ENCODE peak calls at places on chromosome 17, in four cellular contexts. Q is cardiac muscle cell, V is Peyer's patch, U is bronchial epithelial cell. Y is an unnamed sample.

GRCh38 chr17:45190503-45191282 is 29.0 kb downstream of the HEXIM2 start:
- DNase-seq in Q (no peak), V (no peak), U (no peak), Y (no peak)

GRCh38 chr17:50564916-50565315 is 4.4 kb downstream of the CACNA1G start:
- DNase-seq in Q (peak), V (peak), U (no peak), Y (peak)

GRCh38 chr17:45438931-45439610 is 6.4 kb upstream of the ARHGAP27 start:
- DNase-seq in Q (no peak), V (no peak), U (peak), Y (peak)

GRCh38 chr17:29836643-29837042 is 93.4 kb downstream of the SSH2 start:
- DNase-seq in Q (peak), V (no peak), U (no peak), Y (no peak)

GRCh38 chr17:67020293-67020766 is 24.0 kb upstream of the CACNG1 start:
- DNase-seq in Q (no peak), V (no peak), U (no peak), Y (no peak)

GRCh38 chr17:50604470-50604869 is 30.2 kb upstream of the ABCC3 start:
- DNase-seq in Q (peak), V (no peak), U (no peak), Y (no peak)

GRCh38 chr17:30290696-30291570 is 811 bp downstream of the BLMH start:
- DNase-seq in Q (peak), V (peak), U (peak), Y (peak)

GRCh38 chr17:29572691-29573557 is 4.4 kb downstream of the TP53I13 start:
- DNase-seq in Q (peak), V (peak), U (no peak), Y (no peak)

GRCh38 chr17:32323784-32324590 is 18.0 kb downstream of the C17orf75 start:
- DNase-seq in Q (no peak), V (peak), U (peak), Y (peak)

GRCh38 chr17:42135664-42136653 is 13.4 kb downstream of the HSPB9 start:
- DNase-seq in Q (peak), V (peak), U (peak), Y (peak)

GRCh38 chr17:6548578-6549330 is 7.6 kb downstream of the PITPNM3 start:
- DNase-seq in Q (no peak), V (no peak), U (peak), Y (peak)

GRCh38 chr17:305090-305976 is 47.3 kb downstream of the RPH3AL start:
- DNase-seq in Q (no peak), V (no peak), U (no peak), Y (no peak)

GRCh38 chr17:40582328-40582901 is 17.1 kb upstream of the CCR7 start:
- DNase-seq in Q (no peak), V (peak), U (peak), Y (peak)

GRCh38 chr17:74766413-74766812 is 9.7 kb downstream of the NAT9 start:
- DNase-seq in Q (no peak), V (no peak), U (no peak), Y (no peak)

GRCh38 chr17:60747069-60747808 is 69.6 kb downstream of the BCAS3 start:
- DNase-seq in Q (no peak), V (no peak), U (no peak), Y (no peak)

GRCh38 chr17:48002208-48002919 is 31.5 kb downstream of the CDK5RAP3 start:
- DNase-seq in Q (peak), V (no peak), U (peak), Y (peak)

GRCh38 chr17:20825539-20825938 is 217.3 kb downstream of the USP22 start:
- DNase-seq in Q (no peak), V (no peak), U (no peak), Y (no peak)

GRCh38 chr17:58484600-58484999 is 3.6 kb downstream of the HSF5 start:
- DNase-seq in Q (no peak), V (no peak), U (no peak), Y (no peak)
- H3K4me3 ChIP-seq in Q (no peak), V (no peak), U (no peak), Y (no peak)

GRCh38 chr17:14428640-14429029 is 127.8 kb downstream of the HS3ST3B1 start:
- DNase-seq in Q (no peak), V (peak), U (no peak), Y (no peak)
- TF ChIP-seq CTCF in Q (no peak), V (no peak), U (no peak), Y (no peak)

GRCh38 chr17:58336456-58337094 is 8.0 kb upstream of the TSPOAP1 start:
- DNase-seq in Q (peak), V (no peak), U (peak), Y (peak)

GRCh38 chr17:58335779-58336455 is 7.3 kb upstream of the TSPOAP1 start:
- DNase-seq in Q (no peak), V (peak), U (no peak), Y (no peak)

GRCh38 chr17:58334661-58335060 is 6.1 kb upstream of the TSPOAP1 start:
- DNase-seq in Q (no peak), V (no peak), U (no peak), Y (no peak)

GRCh38 chr17:58333396-58334207 is 5.0 kb upstream of the TSPOAP1 start:
- DNase-seq in Q (no peak), V (no peak), U (no peak), Y (no peak)

GRCh38 chr17:58335061-58335731 is 6.6 kb upstream of the TSPOAP1 start:
- DNase-seq in Q (no peak), V (peak), U (no peak), Y (no peak)
- H3K4me3 ChIP-seq in Q (no peak), V (peak), U (no peak), Y (no peak)

GRCh38 chr17:72376486-72377345 is 255.9 kb downstream of the SOX9 start:
- DNase-seq in Q (no peak), V (no peak), U (no peak), Y (no peak)
- TF ChIP-seq CTCF in Q (no peak), V (no peak), U (no peak), Y (no peak)

DNA sequence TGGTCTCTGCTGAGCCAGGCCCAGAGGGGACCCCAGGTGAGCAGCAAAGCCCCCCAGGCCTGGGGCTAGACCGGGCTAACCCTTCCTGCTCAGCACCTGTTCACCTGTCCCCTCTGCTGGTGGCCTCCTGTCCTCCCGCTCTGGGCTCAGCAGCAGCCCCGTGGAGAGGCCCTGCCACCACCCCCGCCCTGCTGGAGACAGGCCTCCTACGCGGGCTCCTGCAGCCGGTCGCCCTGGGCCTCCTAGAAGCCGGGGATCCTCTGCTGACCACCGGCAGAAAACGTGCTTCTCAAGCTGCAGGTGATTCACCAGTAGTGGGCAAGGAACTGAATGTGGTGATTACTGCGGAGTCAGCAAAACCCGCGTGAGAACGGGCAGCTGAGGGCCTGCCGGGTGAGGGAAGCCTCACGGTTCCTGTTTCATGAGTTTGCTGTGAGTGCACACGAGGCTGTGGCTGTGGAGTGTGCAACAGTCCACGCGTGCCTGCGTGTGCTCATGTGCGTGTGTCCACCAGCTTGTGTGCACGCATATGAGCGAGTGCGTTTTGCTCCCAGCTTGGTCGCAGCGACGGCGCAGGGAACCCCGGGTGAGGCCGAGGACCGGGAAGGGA is 792 bp downstream of the SECTM1 start:
- DNase-seq in Q (peak), V (peak), U (peak), Y (peak)
- H3K4me3 ChIP-seq in Q (no peak), V (peak), U (peak), Y (peak)

GRCh38 chr17:79632432-79632735 is 21.5 kb upstream of the RBFOX3 start:
- DNase-seq in Q (no peak), V (peak), U (no peak), Y (no peak)
- TF ChIP-seq CTCF in Q (no peak), V (no peak), U (no peak), Y (no peak)

DNA sequence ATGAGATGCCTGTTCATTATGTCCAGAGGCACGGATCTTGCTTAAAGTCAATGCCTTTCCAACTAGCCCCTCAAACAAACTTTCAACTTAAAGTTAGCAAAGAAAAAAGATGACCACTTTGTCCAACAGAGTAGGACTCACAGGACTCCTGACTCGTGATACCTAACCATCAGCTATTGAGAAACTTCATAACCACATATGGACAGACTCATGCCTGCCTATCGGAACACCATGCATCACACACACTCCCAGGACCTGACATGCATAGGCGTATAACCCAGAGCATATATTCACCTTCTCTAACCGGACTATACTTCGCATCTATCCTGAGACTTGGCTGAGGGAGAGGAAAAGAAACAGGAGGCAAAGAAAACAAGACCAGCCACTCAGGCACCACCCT is 2.3 kb downstream of the PIP4K2B start:
- DNase-seq in Q (peak), V (no peak), U (peak), Y (peak)
- H3K4me3 ChIP-seq in Q (no peak), V (no peak), U (no peak), Y (no peak)

GRCh38 chr17:28381141-28381825 is 9.8 kb downstream of the SARM1 start:
- DNase-seq in Q (peak), V (peak), U (peak), Y (peak)
- TF ChIP-seq CTCF in Q (peak), V (peak), U (peak), Y (peak)

DNA sequence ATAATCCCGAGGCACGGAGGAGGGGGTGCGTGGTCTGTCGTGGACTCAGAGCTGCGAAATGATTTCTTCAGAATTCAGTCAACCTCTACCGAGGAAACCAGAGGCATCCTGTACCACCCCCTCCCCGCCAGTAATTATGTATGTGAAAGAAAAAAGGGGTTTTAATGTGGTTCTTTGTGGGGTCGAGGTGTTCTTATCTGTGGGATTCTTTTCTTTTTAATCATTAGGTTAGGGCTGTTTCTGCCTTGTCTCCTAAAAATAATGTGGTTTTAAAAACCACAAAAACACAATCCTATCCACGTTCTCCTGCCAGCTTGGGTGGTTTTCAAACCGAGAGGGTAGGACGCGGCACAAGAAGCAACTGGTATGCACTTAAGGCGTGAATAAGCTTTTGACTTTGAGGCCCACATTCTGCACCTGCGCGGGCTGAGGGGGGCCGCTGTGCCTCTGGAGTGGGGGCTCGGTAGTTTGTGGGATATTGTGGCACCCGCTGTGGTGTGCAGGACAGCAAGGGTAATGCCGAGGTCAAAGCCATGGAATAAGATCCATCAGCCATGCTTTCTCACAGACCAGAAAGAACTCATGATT is 1.0 kb downstream of the SLC47A1 start:
- DNase-seq in Q (peak), V (no peak), U (no peak), Y (no peak)
- H3K4me3 ChIP-seq in Q (peak), V (peak), U (peak), Y (peak)

DNA sequence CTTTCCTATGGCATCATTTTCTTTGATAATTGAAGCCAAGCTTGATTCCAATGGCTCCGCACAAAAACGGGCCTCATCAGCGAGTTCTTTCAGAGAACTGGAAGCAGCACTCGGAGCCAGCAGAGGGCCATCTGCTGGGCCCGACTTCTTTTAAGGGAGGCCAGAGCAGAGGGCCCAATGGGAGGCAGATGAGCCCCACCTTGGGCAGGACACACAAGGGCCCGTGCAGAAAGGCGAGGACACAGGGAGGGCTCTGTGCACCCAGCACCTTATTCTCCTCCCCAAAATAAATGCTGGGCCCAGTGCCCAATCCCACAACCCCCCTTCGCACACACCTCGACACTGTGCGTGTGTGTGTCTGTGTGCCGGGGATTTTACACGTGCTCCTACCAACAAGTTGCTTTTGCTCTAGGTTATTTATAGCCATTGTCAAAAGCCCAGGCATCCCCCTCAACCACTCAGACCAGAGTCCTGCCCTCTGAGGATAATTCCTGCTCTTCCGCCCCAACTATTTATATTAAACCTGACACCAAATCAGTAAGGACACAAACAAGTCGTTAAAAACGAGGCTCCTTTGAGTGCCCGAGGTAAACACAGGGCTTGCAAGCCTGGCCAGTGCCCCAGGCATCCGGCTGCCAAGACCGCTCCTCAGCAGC is 6.8 kb downstream of the AXIN2 start:
- DNase-seq in Q (no peak), V (no peak), U (no peak), Y (no peak)
- TF ChIP-seq CTCF in Q (peak), V (peak), U (peak), Y (no peak)

Y was measured in epithelial cell of esophagus.